ENCODE peak calls at places on chromosomes 7 and 10, in eight cellular contexts. T is A673; O is ascending aorta; K is left lung; F is heart right ventricle; L is prostate gland; W is CD8-positive, alpha-beta T cell; I is thoracic aorta. M is an unnamed sample. For H3K4me1, the result is how much of the 10 kb centered on the place peaks cover.

GRCh38 chr10:3958472-3958996 is 173.5 kb upstream of the KLF6 start:
- DNase-seq in T (no peak), O (no peak), K (no peak), F (no peak), L (no peak), W (no peak), I (no peak), M (no peak)

GRCh38 chr10:27998178-27998953 is 513 bp downstream of the ODAD2 start:
- DNase-seq in T (peak), O (no peak), K (peak), F (peak), L (peak), W (no peak), I (no peak), M (peak)

GRCh38 chr7:55469721-55470120 is 102.6 kb downstream of the VOPP1 start:
- DNase-seq in T (no peak), O (no peak), K (no peak), F (no peak), L (no peak), W (no peak), I (no peak), M (no peak)

GRCh38 chr7:108211382-108212201 is 81.4 kb upstream of the LAMB4 start:
- DNase-seq in T (peak), O (no peak), K (no peak), F (no peak), L (no peak), W (no peak), I (no peak), M (peak)

GRCh38 chr10:79316671-79317431 is 30.4 kb upstream of the PPIF start:
- DNase-seq in T (peak), O (no peak), K (no peak), F (no peak), L (no peak), W (no peak), I (no peak), M (no peak)

GRCh38 chr7:18352339-18353255 is 143.0 kb upstream of the HDAC9 start:
- DNase-seq in T (peak), O (no peak), K (no peak), F (no peak), L (peak), W (no peak), I (no peak), M (peak)

GRCh38 chr7:131827421-131827820 is 271.0 kb upstream of the PODXL start:
- DNase-seq in T (no peak), O (no peak), K (no peak), F (no peak), L (no peak), W (no peak), I (no peak), M (no peak)

GRCh38 chr10:69890065-69890831 is 88.5 kb downstream of the COL13A1 start:
- DNase-seq in T (no peak), O (no peak), K (no peak), F (no peak), L (peak), W (no peak), I (no peak), M (no peak)

GRCh38 chr7:116354546-116355422 is 144.4 kb downstream of the TES start:
- DNase-seq in T (peak), O (no peak), K (peak), F (peak), L (peak), W (no peak), I (peak), M (peak)

GRCh38 chr7:116356333-116356965 is 143.1 kb upstream of the CAV2 start:
- DNase-seq in T (no peak), O (no peak), K (no peak), F (no peak), L (no peak), W (no peak), I (no peak), M (peak)

GRCh38 chr7:116355423-116355765 is 144.1 kb upstream of the CAV2 start:
- DNase-seq in T (no peak), O (no peak), K (no peak), F (no peak), L (no peak), W (no peak), I (no peak), M (no peak)

GRCh38 chr7:116356979-116357378 is 142.6 kb upstream of the CAV2 start:
- DNase-seq in T (no peak), O (no peak), K (no peak), F (no peak), L (no peak), W (no peak), I (no peak), M (no peak)

GRCh38 chr7:116357776-116358670 is 141.5 kb upstream of the CAV2 start:
- DNase-seq in T (no peak), O (no peak), K (no peak), F (no peak), L (no peak), W (no peak), I (no peak), M (peak)
- H3K4me1 ChIP-seq in T (half or more), O (under half), K (under half), F (half or more), L (under half), W (under half), I (half or more), M (half or more)

DNA sequence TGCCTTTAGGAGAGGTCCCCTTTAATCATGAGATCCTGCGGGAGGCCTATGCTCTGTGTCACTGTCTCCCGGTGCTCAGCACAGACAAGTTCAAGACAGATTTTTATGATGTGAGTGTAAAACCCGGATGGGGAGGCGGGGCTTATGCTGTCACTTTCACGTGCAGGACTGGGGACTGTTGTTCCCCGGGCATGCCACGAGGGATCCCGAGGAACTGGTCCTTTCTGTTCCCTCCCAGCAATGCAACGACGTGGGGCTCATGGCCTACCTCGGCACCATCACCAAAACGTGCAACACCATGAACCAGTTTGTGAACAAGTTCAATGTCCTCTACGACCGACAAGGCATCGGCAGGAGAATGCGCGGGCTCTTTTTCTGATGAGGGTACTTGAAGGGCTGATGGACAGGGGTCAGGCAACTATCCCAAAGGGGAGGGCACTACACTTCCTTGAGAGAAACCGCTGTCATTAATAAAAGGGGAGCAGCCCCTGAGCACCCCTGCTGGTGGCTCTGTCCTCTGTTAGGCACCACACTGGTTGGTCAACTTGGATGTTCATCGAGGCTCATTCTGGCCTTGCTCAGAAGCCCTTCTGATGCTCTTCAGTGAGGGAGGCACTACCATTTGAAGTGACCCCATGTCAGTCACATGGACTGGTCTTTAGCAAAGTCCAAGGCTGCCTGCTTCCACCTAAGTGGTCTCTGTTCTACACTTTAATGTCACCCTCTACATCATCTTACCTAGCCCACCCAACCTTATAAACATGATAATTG is 2.8 kb downstream of the COPS6 start:
- DNase-seq in T (peak), O (no peak), K (no peak), F (no peak), L (no peak), W (no peak), I (no peak), M (no peak)
- TF ChIP-seq CTCF in T (no peak), O (no peak), K (no peak), F (no peak), L (no peak), W (no peak), I (no peak), M (peak)

GRCh38 chr10:97647556-97647955 is 7.1 kb downstream of the PI4K2A start:
- DNase-seq in T (no peak), O (no peak), K (no peak), F (no peak), L (no peak), W (no peak), I (no peak), M (peak)
- H3K4me1 ChIP-seq in T (under half), O (under half), K (under half), F (under half), L (under half), W (under half), I (under half), M (under half)

GRCh38 chr10:132211246-132211645 is 24.5 kb downstream of the DPYSL4 start:
- DNase-seq in T (no peak), O (no peak), K (no peak), F (no peak), L (no peak), W (no peak), I (no peak), M (no peak)
- TF ChIP-seq CTCF in T (no peak), O (no peak), K (no peak), F (no peak), L (no peak), W (no peak), I (no peak), M (no peak)

DNA sequence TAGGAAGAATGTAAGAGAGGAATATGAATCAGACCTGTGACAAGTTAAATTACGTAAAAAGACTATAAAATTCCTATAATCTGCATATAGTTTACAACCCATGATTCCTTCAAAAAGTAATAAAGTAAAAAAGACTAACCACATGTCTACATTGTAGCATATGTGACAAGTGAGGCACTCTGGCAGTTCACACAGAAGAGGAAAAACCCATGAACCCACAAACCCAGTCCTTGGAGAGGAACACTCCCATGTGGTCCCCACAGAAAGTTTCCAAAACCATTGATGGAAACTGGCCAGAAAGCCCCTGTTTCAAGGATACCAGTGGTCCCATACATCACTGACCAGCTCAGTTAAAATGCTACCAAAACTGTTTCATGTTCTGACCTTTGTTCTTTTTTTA is 15.7 kb downstream of the KDM7A start:
- DNase-seq in T (no peak), O (no peak), K (no peak), F (no peak), L (no peak), W (no peak), I (no peak), M (no peak)
- H3K4me1 ChIP-seq in T (under half), O (under half), K (under half), F (under half), L (under half), W (under half), I (under half), M (under half)

GRCh38 chr10:80528901-80529300 is 8.8 kb upstream of the SH2D4B start:
- DNase-seq in T (no peak), O (no peak), K (no peak), F (no peak), L (no peak), W (no peak), I (no peak), M (no peak)

GRCh38 chr10:80530816-80531215 is 6.9 kb upstream of the SH2D4B start:
- DNase-seq in T (no peak), O (no peak), K (no peak), F (no peak), L (no peak), W (no peak), I (no peak), M (no peak)

GRCh38 chr10:80529604-80530003 is 8.1 kb upstream of the SH2D4B start:
- DNase-seq in T (no peak), O (no peak), K (no peak), F (no peak), L (no peak), W (peak), I (no peak), M (no peak)

GRCh38 chr10:80528185-80528700 is 9.5 kb upstream of the SH2D4B start:
- DNase-seq in T (no peak), O (no peak), K (no peak), F (no peak), L (no peak), W (no peak), I (no peak), M (no peak)

GRCh38 chr10:80530251-80530650 is 7.5 kb upstream of the SH2D4B start:
- DNase-seq in T (peak), O (no peak), K (no peak), F (no peak), L (no peak), W (peak), I (no peak), M (no peak)
- TF ChIP-seq CTCF in T (no peak), O (no peak), K (peak), F (no peak), L (peak), W (peak), I (no peak), M (peak)

GRCh38 chr10:123146013-123146891 is 1.7 kb upstream of the HMX2 start:
- DNase-seq in T (no peak), O (no peak), K (no peak), F (no peak), L (no peak), W (no peak), I (no peak), M (no peak)

GRCh38 chr10:123146892-123147634 is 873 bp upstream of the HMX2 start:
- DNase-seq in T (no peak), O (no peak), K (no peak), F (no peak), L (no peak), W (no peak), I (no peak), M (no peak)

GRCh38 chr10:123148414-123149161 is 652 bp downstream of the HMX2 start:
- DNase-seq in T (no peak), O (no peak), K (no peak), F (no peak), L (no peak), W (no peak), I (no peak), M (no peak)

GRCh38 chr10:123149162-123149567 is 1.2 kb downstream of the HMX2 start:
- DNase-seq in T (no peak), O (no peak), K (no peak), F (no peak), L (no peak), W (no peak), I (no peak), M (no peak)

GRCh38 chr10:123147635-123148413 is at the start of gene HMX2:
- DNase-seq in T (no peak), O (no peak), K (no peak), F (no peak), L (no peak), W (no peak), I (no peak), M (no peak)
- H3K4me1 ChIP-seq in T (under half), O (under half), K (under half), F (under half), L (under half), W (half or more), I (under half), M (under half)

DNA sequence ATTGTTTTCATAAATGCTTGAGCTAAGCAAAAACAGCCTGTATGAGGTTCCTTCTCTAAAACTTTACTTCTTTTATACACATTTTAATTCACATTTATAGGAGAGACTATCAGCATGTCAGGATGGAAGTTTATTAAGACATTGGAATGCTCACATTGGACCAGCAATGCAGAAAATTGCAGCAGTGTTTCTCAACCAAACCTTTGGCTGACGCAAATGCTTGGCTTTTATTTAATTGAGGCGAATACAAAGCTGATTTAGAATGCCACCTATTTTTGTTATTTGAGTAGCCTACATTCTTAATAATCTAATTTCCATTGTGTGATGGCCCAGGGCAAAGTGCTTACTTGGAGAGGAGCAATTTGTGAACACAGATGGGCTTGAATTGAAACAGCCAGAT is 283.2 kb downstream of the ARL4A start:
- DNase-seq in T (no peak), O (no peak), K (no peak), F (no peak), L (no peak), W (no peak), I (no peak), M (no peak)
- TF ChIP-seq CTCF in T (no peak), O (no peak), K (no peak), F (no peak), L (no peak), W (no peak), I (no peak), M (no peak)

GRCh38 chr7:75968561-75969001 is 25.8 kb downstream of the TMEM120A start:
- DNase-seq in T (no peak), O (no peak), K (no peak), F (peak), L (no peak), W (no peak), I (no peak), M (no peak)
- H3K4me1 ChIP-seq in T (under half), O (under half), K (under half), F (half or more), L (under half), W (under half), I (half or more), M (under half)